ENCODE peak calls at places on chromosomes 13 and 19, in eight cellular contexts. T, S, I, Y, F, P, C and B are unnamed samples. For H3K4me1, the result is how much of the 10 kb centered on the place peaks cover.

GRCh38 chr19:18663940-18664530 is 19.4 kb upstream of the CRTC1 start:
- DNase-seq in P (no peak), F (no peak), S (no peak), I (no peak), T (no peak), Y (no peak), C (no peak), B (no peak)

GRCh38 chr13:43331676-43332075 is 308.3 kb downstream of the DNAJC15 start:
- DNase-seq in C (no peak), Y (peak), F (no peak), P (no peak), I (no peak), S (no peak), T (no peak), B (no peak)

GRCh38 chr19:55179570-55180484 is at the start of gene SYT5:
- DNase-seq in C (no peak), S (peak), T (no peak), P (no peak), Y (no peak), F (no peak), I (peak), B (no peak)

GRCh38 chr19:21838646-21839045 is 2.7 kb upstream of the ZNF43 start:
- DNase-seq in C (no peak), S (no peak), Y (peak), T (no peak), F (no peak), I (no peak), P (no peak), B (no peak)

GRCh38 chr13:75749407-75749806 is 113.3 kb downstream of the LMO7 start:
- DNase-seq in T (no peak), S (peak), I (no peak), C (no peak), F (no peak), P (peak), Y (peak), B (no peak)

GRCh38 chr19:35160629-35161433 is 6.3 kb downstream of the FXYD5 start:
- DNase-seq in S (no peak), C (no peak), P (no peak), I (no peak), Y (no peak), F (no peak), T (no peak), B (no peak)

GRCh38 chr13:59776924-59777690 is 386.6 kb downstream of the DIAPH3 start:
- DNase-seq in S (peak), I (no peak), C (no peak), F (no peak), T (no peak), Y (peak), P (no peak), B (no peak)

GRCh38 chr13:51784097-51784496 is 19.9 kb downstream of the DHRS12 start:
- DNase-seq in S (no peak), P (no peak), T (no peak), F (no peak), C (no peak), I (no peak), Y (no peak), B (no peak)

GRCh38 chr13:86002921-86003488 is 203.8 kb upstream of the SLITRK6 start:
- DNase-seq in F (no peak), Y (no peak), T (no peak), P (no peak), C (no peak), I (no peak), S (no peak), B (no peak)

GRCh38 chr13:38386421-38386820 is 36.8 kb downstream of the UFM1 start:
- DNase-seq in F (no peak), T (no peak), C (no peak), Y (peak), P (no peak), I (no peak), S (peak), B (no peak)

GRCh38 chr19:19997656-19998268 is 41.5 kb downstream of the ZNF682 start:
- DNase-seq in S (peak), P (no peak), C (no peak), F (no peak), T (no peak), I (peak), Y (no peak), B (no peak)

GRCh38 chr13:39148513-39148961 is 110.3 kb downstream of the NHLRC3 start:
- DNase-seq in Y (no peak), S (peak), I (no peak), P (no peak), F (no peak), C (no peak), T (no peak), B (no peak)

GRCh38 chr13:111183959-111184684 is 69.0 kb downstream of the ARHGEF7 start:
- DNase-seq in C (no peak), T (no peak), P (no peak), F (no peak), Y (no peak), S (no peak), I (no peak), B (no peak)

GRCh38 chr13:42574435-42575311 is 721 bp downstream of the TNFSF11 start:
- DNase-seq in F (no peak), S (peak), I (no peak), T (no peak), C (no peak), Y (no peak), P (no peak), B (no peak)

GRCh38 chr19:47036233-47036651 is 12.2 kb downstream of the TMEM160 start:
- DNase-seq in T (no peak), P (no peak), C (no peak), I (peak), F (no peak), Y (no peak), S (peak), B (no peak)

GRCh38 chr13:113495494-113496251 is 5.2 kb upstream of the DCUN1D2 start:
- DNase-seq in P (no peak), T (no peak), S (no peak), I (no peak), Y (peak), F (no peak), C (no peak), B (no peak)

GRCh38 chr13:79434578-79434977 is 28.5 kb upstream of the RBM26 start:
- DNase-seq in Y (peak), S (peak), P (no peak), I (no peak), F (no peak), T (no peak), C (no peak), B (no peak)

GRCh38 chr19:18951721-18952281 is 10.8 kb upstream of the HOMER3 start:
- DNase-seq in S (peak), C (no peak), I (no peak), T (no peak), F (no peak), Y (no peak), P (no peak), B (no peak)

GRCh38 chr13:41610426-41610825 is 153.1 kb downstream of the RGCC start:
- DNase-seq in T (peak), F (peak), S (peak), C (peak), P (peak), Y (peak), I (peak), B (peak)

GRCh38 chr19:1076951-1077350 is 10.0 kb downstream of the ARHGAP45 start:
- DNase-seq in P (peak), S (peak), Y (no peak), C (no peak), F (peak), T (no peak), I (peak), B (peak)

GRCh38 chr19:23440791-23441190 is 45.5 kb upstream of the ZNF91 start:
- DNase-seq in Y (no peak), F (no peak), C (no peak), I (no peak), S (peak), T (no peak), P (no peak), B (no peak)

GRCh38 chr19:18603255-18603957 is 3.2 kb downstream of the CRLF1 start:
- DNase-seq in I (no peak), P (no peak), F (no peak), C (no peak), T (no peak), S (peak), Y (no peak), B (no peak)

GRCh38 chr19:16374436-16374835 is 49.8 kb downstream of the KLF2 start:
- DNase-seq in C (no peak), F (no peak), S (no peak), I (no peak), T (no peak), Y (no peak), P (peak), B (no peak)

GRCh38 chr13:31982540-31982939 is 49.0 kb upstream of the FRY start:
- DNase-seq in S (peak), I (peak), P (peak), T (peak), Y (peak), F (peak), C (peak), B (peak)

GRCh38 chr19:18058208-18059009 is 28.3 kb downstream of the IL12RB1 start:
- DNase-seq in S (peak), Y (peak), F (peak), P (peak), T (peak), I (peak), C (peak), B (peak)

GRCh38 chr13:112804374-112804773 is 114.5 kb downstream of the ATP11A start:
- DNase-seq in S (no peak), C (no peak), T (no peak), F (no peak), P (no peak), I (no peak), Y (no peak), B (no peak)

GRCh38 chr19:33797821-33798633 is 1.4 kb downstream of the KCTD15 start:
- DNase-seq in I (peak), P (peak), Y (peak), F (peak), C (no peak), T (no peak), S (peak), B (peak)

GRCh38 chr13:79451500-79451962 is 29.4 kb upstream of the NDFIP2 start:
- DNase-seq in S (peak), Y (peak), T (no peak), F (peak), C (no peak), P (no peak), I (no peak), B (no peak)

GRCh38 chr13:112885782-112886268 is 83.2 kb upstream of the MCF2L start:
- DNase-seq in F (peak), Y (peak), T (peak), I (peak), S (peak), C (peak), P (peak), B (peak)

GRCh38 chr13:91690944-91691343 is 292.5 kb downstream of the GPC5 start:
- DNase-seq in P (no peak), I (no peak), Y (no peak), C (no peak), T (no peak), F (no peak), S (no peak), B (no peak)
- H3K4me1 ChIP-seq in P (under half), I (under half), Y (under half), C (under half), T (under half), F (under half), S (under half), B (under half)

DNA sequence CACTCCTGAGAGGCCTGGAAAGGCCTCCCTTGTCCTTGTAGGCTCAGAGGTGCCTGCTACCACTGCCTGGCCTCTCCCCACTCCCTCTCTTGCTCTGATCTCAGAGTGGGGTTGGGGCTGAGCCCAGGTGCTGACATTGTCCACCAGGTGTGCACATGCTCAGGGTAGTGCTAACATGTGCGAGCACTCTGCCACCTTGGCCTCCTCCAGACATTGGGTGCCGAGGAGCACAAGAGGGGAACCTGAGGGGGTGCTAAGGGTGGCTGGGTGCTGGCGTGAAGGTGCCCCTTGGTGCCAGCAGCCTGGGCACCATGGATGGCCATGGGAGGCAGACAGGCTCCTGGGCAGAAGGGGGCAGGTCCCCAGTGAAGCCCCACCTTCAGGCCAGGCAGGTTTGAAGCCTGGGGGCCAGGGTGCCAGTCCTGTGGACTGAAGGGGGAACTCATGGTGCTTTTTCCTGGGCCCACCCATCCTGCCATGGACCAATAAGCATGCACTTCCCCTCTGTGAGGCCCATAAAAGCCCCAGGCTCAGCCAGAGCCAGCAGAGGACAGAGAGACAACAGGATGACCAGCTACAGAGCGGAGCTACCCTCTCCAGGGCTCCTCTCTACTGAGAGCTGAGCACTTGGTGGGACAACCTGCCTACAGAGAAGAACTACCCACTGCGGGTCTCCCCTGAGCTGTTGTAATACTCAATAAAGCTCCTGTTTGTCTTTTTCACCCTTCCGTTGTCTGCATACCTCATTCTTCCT is 7.7 kb upstream of the BAX start:
- DNase-seq in C (no peak), S (no peak), F (no peak), Y (no peak), T (no peak), P (no peak), I (no peak), B (no peak)
- H3K27ac ChIP-seq in C (no peak), S (no peak), F (no peak), Y (no peak), T (peak), P (no peak), I (no peak), B (no peak)

GRCh38 chr19:40755248-40755624 is 4.2 kb downstream of the SNRPA start:
- DNase-seq in I (no peak), Y (no peak), F (no peak), T (no peak), P (no peak), C (no peak), S (no peak), B (no peak)
- H3K4me1 ChIP-seq in I (half or more), Y (under half), F (under half), T (half or more), P (under half), C (under half), S (under half), B (under half)

GRCh38 chr19:4279530-4280422 is 710 bp downstream of the SHD start:
- DNase-seq in C (no peak), T (no peak), F (no peak), Y (no peak), I (no peak), P (no peak), S (no peak), B (no peak)
- H3K27ac ChIP-seq in C (no peak), T (no peak), F (no peak), Y (no peak), I (no peak), P (no peak), S (no peak), B (no peak)

DNA sequence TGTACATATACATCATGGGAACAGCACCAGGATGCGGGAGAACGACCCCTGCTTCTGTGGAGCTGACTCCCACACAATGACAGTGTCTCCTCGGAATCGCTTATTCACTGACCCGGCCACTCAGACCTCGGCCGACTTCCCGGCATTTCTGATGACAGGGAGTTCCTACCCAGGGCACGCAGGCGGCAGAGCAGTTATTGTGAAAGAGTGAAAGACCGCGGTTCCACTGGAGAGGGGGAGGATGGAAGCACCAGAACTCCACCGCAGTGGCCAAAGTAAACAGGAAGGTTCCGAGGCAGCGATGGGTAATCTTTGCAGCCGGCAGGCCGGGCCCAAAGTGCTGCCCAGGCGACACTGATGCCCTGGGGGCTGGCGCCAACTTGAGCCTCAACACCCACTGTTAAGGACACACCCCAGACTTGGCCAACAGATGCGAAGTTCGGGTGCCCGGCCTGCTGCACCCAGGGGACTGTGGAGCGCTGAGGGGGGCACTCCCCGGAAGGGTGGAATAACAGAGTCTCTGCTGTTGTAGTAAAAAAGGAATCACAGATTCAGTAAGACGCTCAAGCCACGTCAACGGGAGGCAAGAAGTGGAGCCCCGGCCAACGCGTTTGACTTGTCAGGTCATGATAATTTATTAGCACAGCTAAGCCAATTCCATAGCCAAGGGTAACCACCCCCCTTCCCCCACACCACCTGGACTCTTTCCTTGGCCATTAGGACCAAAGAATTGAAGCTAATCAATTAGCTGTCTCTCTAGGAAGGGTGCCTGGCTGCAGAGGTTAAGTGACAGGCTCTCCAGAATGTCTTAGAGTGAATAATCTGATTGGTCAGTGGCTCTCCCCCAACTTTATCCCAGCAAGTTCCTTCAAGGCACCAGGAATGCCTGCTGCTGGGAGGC is 5.8 kb downstream of the MLLT1 start:
- DNase-seq in P (peak), F (peak), I (peak), S (peak), Y (peak), T (peak), C (peak), B (peak)
- H3K4me1 ChIP-seq in P (half or more), F (half or more), I (half or more), S (half or more), Y (half or more), T (half or more), C (half or more), B (half or more)

GRCh38 chr13:28357846-28358496 is 137.0 kb downstream of the FLT1 start:
- DNase-seq in I (no peak), C (no peak), P (no peak), S (no peak), T (no peak), Y (no peak), F (no peak), B (no peak)

GRCh38 chr13:28355046-28355821 is 139.7 kb downstream of the FLT1 start:
- DNase-seq in I (no peak), F (no peak), C (no peak), P (no peak), T (no peak), S (no peak), Y (no peak), B (no peak)

GRCh38 chr13:28356506-28357064 is 138.3 kb downstream of the FLT1 start:
- DNase-seq in C (no peak), S (no peak), T (no peak), Y (no peak), F (no peak), P (no peak), I (no peak), B (no peak)

GRCh38 chr13:28357247-28357825 is 137.6 kb downstream of the FLT1 start:
- DNase-seq in T (no peak), C (no peak), Y (no peak), F (no peak), P (no peak), S (no peak), I (no peak), B (no peak)

GRCh38 chr13:28355822-28356371 is 139.0 kb downstream of the FLT1 start:
- DNase-seq in C (no peak), Y (peak), I (no peak), F (no peak), S (peak), T (no peak), P (no peak), B (no peak)
- H3K27ac ChIP-seq in C (no peak), Y (no peak), I (no peak), F (no peak), S (no peak), T (no peak), P (no peak), B (no peak)

GRCh38 chr13:99605417-99606321 is 104.4 kb downstream of the TM9SF2 start:
- DNase-seq in P (peak), T (peak), I (peak), Y (no peak), C (no peak), S (peak), F (peak), B (peak)
- H3K4me1 ChIP-seq in P (under half), T (under half), I (under half), Y (under half), C (under half), S (under half), F (under half), B (under half)

GRCh38 chr19:50356691-50357177 is 8.7 kb downstream of the NAPSA start:
- DNase-seq in I (no peak), S (no peak), T (no peak), F (no peak), Y (no peak), P (no peak), C (no peak), B (no peak)
- H3K27ac ChIP-seq in I (no peak), S (no peak), T (no peak), F (no peak), Y (no peak), P (no peak), C (no peak), B (no peak)

DNA sequence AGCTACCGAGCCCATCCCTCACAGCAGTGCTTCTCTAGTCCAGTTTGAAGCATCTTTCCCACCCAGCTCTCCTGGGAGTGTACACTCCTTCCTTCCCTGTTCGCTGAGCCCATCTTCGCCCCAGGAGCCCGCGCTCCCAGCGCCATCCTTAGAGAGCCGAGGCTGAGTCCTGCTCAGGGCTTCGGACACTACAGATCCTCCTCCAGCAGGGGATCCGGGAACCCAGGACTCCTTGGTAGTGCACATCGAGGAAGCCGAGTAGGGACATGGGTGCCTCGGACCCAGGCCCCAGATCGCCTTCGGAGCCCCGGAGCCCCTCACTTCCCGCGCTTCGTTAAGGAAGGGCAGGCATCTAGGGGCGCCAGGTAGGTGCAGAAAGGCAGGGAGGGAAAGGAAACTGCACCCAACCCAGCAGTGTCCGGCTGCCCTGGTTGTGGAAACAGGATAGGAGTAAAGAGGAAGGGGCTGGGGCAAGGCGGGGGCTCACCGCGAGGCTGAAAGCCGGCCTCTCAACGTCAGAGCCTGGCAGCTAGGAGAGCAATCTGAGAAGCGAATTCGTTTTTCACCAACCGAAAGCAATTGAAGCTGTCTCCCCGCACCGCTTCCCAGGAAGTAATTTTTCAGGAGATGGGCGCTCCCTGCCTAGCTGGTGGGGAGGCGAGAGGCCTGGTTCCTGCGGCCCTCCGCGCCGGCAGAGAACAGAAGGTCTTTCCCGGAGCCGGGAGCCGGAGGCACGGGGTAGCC is 1.0 kb downstream of the PDX1 start:
- DNase-seq in F (no peak), S (peak), P (no peak), C (no peak), T (no peak), Y (peak), I (no peak), B (no peak)
- H3K4me1 ChIP-seq in F (under half), S (under half), P (under half), C (under half), T (under half), Y (under half), I (half or more), B (under half)

DNA sequence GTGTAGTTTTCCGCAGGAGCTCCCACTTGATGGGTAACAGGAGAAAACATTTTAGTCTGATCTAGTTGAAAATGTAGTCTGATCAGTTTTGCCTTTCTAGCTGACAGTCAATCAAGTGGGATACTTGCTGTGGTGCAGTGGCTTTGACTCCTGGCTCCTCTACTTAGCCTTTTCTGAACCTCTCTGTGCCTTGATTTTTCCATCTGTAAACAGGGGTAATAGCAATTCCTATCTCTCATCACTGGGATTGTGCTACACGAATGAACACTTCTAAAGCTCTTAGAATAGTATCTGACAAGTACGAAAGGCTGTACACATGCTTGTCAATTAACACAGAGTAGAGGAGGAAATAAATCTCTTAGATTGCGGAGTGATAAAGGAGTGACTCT is 23.3 kb downstream of the GPC6 start:
- DNase-seq in Y (no peak), P (no peak), S (no peak), I (no peak), T (no peak), F (no peak), C (no peak), B (no peak)
- H3K27ac ChIP-seq in Y (peak), P (no peak), S (peak), I (no peak), T (peak), F (no peak), C (no peak), B (no peak)